ENCODE peak calls at places on chromosomes 1 and 21, in six cellular contexts. L is activated T-cell treated with anti-CD3 and anti-CD28 coated beads, Interleukin-2, amount 50 U/mL, for 72 hours; M is hepatocyte; P is PC-3; X is mammary epithelial cell; Z is tibial artery. D is an unnamed sample.
A peak's percentile ranks its signal among the peaks of the same experiment; 100 is the strongest.

GRCh38 chr1:117562581-117563491 is 43.0 kb upstream of the TENT5C start:
- DNase-seq in P (peak; percentile 52), X (no peak), Z (no peak), M (no peak), L (no peak), D (no peak)

GRCh38 chr1:203491664-203492485 is 2.1 kb upstream of the OPTC start:
- DNase-seq in M (no peak), X (no peak), P (no peak), L (no peak), Z (no peak), D (no peak)

GRCh38 chr1:100896481-100896982 is 642 bp downstream of the SLC30A7 start:
- DNase-seq in P (peak; percentile 79), X (peak; percentile 83), Z (peak; percentile 20), M (peak; percentile 70), L (peak; percentile 65), D (peak; percentile 31)

GRCh38 chr1:77031101-77031662 is 163.9 kb downstream of the ST6GALNAC5 start:
- DNase-seq in P (peak; percentile 87), Z (no peak), X (peak; percentile 59), M (peak; percentile 40), L (no peak), D (no peak)

GRCh38 chr1:228964178-228964819 is 229.0 kb downstream of the RHOU start:
- DNase-seq in M (peak; percentile 84), X (no peak), Z (peak; percentile 55), L (no peak), P (peak; percentile 27), D (no peak)

GRCh38 chr1:58783090-58783992 is 506 bp downstream of the JUN start:
- DNase-seq in M (peak; percentile 68), Z (peak; percentile 64), X (peak; percentile 45), P (peak; percentile 41), L (peak; percentile 62), D (peak; percentile 55)

GRCh38 chr1:27391511-27392095 is 819 bp upstream of the GPR3 start:
- DNase-seq in P (peak; percentile 48), M (peak; percentile 78), X (peak; percentile 50), L (peak; percentile 26), Z (no peak), D (peak; percentile 66)

GRCh38 chr1:32761253-32761877 is 55.8 kb downstream of the YARS1 start:
- DNase-seq in P (peak; percentile 95), Z (no peak), M (peak; percentile 63), X (peak; percentile 98), L (peak; percentile 71), D (peak; percentile 56)

GRCh38 chr1:147809236-147809635 is 48.8 kb upstream of the GJA5 start:
- DNase-seq in L (no peak), P (no peak), Z (no peak), M (no peak), X (no peak), D (no peak)

GRCh38 chr1:1397839-1398523 is 1.2 kb downstream of the CCNL2 start:
- DNase-seq in X (peak; percentile 21), P (peak; percentile 65), M (no peak), Z (no peak), L (no peak), D (peak; percentile 47)

GRCh38 chr1:100631015-100631521 is 88.5 kb upstream of the VCAM1 start:
- DNase-seq in P (peak; percentile 74), L (no peak), X (peak; percentile 90), M (no peak), Z (no peak), D (no peak)

GRCh38 chr1:68770817-68771216 is 273.9 kb upstream of the DEPDC1 start:
- DNase-seq in L (no peak), Z (no peak), M (no peak), P (no peak), X (no peak), D (no peak)

GRCh38 chr1:178278135-178278534 is 184.2 kb downstream of the RASAL2 start:
- DNase-seq in L (no peak), X (peak; percentile 79), P (no peak), Z (no peak), M (peak; percentile 16), D (no peak)

GRCh38 chr1:3540876-3541275 is 70.4 kb downstream of the MEGF6 start:
- DNase-seq in P (no peak), X (no peak), Z (no peak), L (no peak), M (no peak), D (no peak)

GRCh38 chr1:214337536-214337935 is 56.6 kb downstream of the SMYD2 start:
- DNase-seq in Z (no peak), X (no peak), M (peak; percentile 38), L (no peak), P (no peak), D (peak; percentile 68)

GRCh38 chr21:37986751-37987399 is 70.6 kb upstream of the KCNJ6 start:
- DNase-seq in M (no peak), Z (no peak), X (no peak), L (no peak), P (peak; percentile 71), D (no peak)

GRCh38 chr1:116178837-116179236 is 67.6 kb downstream of the MAB21L3 start:
- DNase-seq in M (peak; percentile 66), P (no peak), L (no peak), X (no peak), Z (no peak), D (no peak)

GRCh38 chr1:204947747-204948146 is 77.1 kb downstream of the NFASC start:
- DNase-seq in Z (no peak), P (no peak), X (no peak), L (no peak), M (no peak), D (no peak)

GRCh38 chr1:234620272-234620711 is 10.3 kb upstream of the IRF2BP2 start:
- DNase-seq in L (no peak), Z (no peak), P (no peak), X (no peak), M (no peak), D (no peak)

GRCh38 chr1:10019561-10019960 is 13.2 kb upstream of the UBE4B start:
- DNase-seq in M (no peak), Z (no peak), L (no peak), P (no peak), X (no peak), D (no peak)

GRCh38 chr21:36178349-36178748 is 21.7 kb downstream of the DOP1B start:
- DNase-seq in M (no peak), P (no peak), X (no peak), Z (no peak), L (no peak), D (no peak)

GRCh38 chr1:172326171-172326570 is 94.3 kb upstream of the C1orf105 start:
- DNase-seq in M (no peak), L (no peak), X (no peak), P (peak; percentile 29), Z (no peak), D (no peak)

GRCh38 chr1:18923721-18924610 is 21.6 kb upstream of the ALDH4A1 start:
- DNase-seq in P (no peak), Z (no peak), X (no peak), M (no peak), L (no peak), D (peak; percentile 42)

GRCh38 chr1:115669002-115669673 is 27.4 kb downstream of the VANGL1 start:
- DNase-seq in Z (no peak), X (peak; percentile 80), L (no peak), P (peak; percentile 96), M (no peak), D (no peak)

D was measured in dermis microvascular lymphatic vessel endothelial cell.